ENCODE peak calls at places on chromosomes 1 and 21, in six cellular contexts. One of them, this sample, is unnamed.

GRCh38 chr21:25967566-25968438 is 202.8 kb downstream of the APP start:
- DNase-seq in transverse colon: no peak
- DNase-seq in tibial nerve: no peak
- DNase-seq in sigmoid colon: no peak
- DNase-seq in stomach: no peak
- DNase-seq in upper lobe of left lung: no peak
- DNase-seq in this sample: no peak

GRCh38 chr1:26094076-26094669 is 17.5 kb upstream of the PDIK1L start:
- DNase-seq in stomach: no peak
- DNase-seq in upper lobe of left lung: no peak
- DNase-seq in transverse colon: no peak
- DNase-seq in sigmoid colon: no peak
- DNase-seq in tibial nerve: no peak
- DNase-seq in this sample: no peak

GRCh38 chr1:27141266-27142003 is 13.5 kb downstream of the SLC9A1 start:
- DNase-seq in transverse colon: peak; percentile 68
- DNase-seq in stomach: peak; percentile 97
- DNase-seq in tibial nerve: no peak
- DNase-seq in sigmoid colon: no peak
- DNase-seq in upper lobe of left lung: no peak
- DNase-seq in this sample: no peak

GRCh38 chr1:54476231-54477109 is 70.3 kb upstream of the SSBP3 start:
- DNase-seq in transverse colon: no peak
- DNase-seq in sigmoid colon: no peak
- DNase-seq in upper lobe of left lung: no peak
- DNase-seq in stomach: no peak
- DNase-seq in tibial nerve: no peak
- DNase-seq in this sample: no peak

GRCh38 chr1:25246600-25247023 is 642 bp downstream of the RSRP1 start:
- DNase-seq in stomach: peak; percentile 34
- DNase-seq in upper lobe of left lung: peak; percentile 88
- DNase-seq in tibial nerve: no peak
- DNase-seq in sigmoid colon: peak; percentile 77
- DNase-seq in transverse colon: peak; percentile 37
- DNase-seq in this sample: no peak

GRCh38 chr1:28139033-28139712 is 37.3 kb downstream of the PTAFR start:
- DNase-seq in sigmoid colon: no peak
- DNase-seq in stomach: no peak
- DNase-seq in tibial nerve: peak; percentile 26
- DNase-seq in transverse colon: no peak
- DNase-seq in upper lobe of left lung: no peak
- DNase-seq in this sample: no peak

GRCh38 chr1:47555841-47556616 is 118.2 kb downstream of the FOXD2 start:
- DNase-seq in transverse colon: no peak
- DNase-seq in upper lobe of left lung: peak; percentile 56
- DNase-seq in sigmoid colon: no peak
- DNase-seq in stomach: no peak
- DNase-seq in tibial nerve: peak; percentile 32
- DNase-seq in this sample: no peak

GRCh38 chr1:228646717-228647522 is 88.4 kb upstream of the RHOU start:
- DNase-seq in transverse colon: peak; percentile 26
- DNase-seq in sigmoid colon: no peak
- DNase-seq in tibial nerve: peak; percentile 14
- DNase-seq in stomach: peak; percentile 32
- DNase-seq in upper lobe of left lung: peak; percentile 86
- DNase-seq in this sample: peak; percentile 88

GRCh38 chr21:46559291-46559983 is 45.4 kb downstream of the S100B start:
- DNase-seq in stomach: peak; percentile 25
- DNase-seq in upper lobe of left lung: peak; percentile 59
- DNase-seq in sigmoid colon: peak; percentile 38
- DNase-seq in transverse colon: no peak
- DNase-seq in tibial nerve: no peak
- DNase-seq in this sample: peak; percentile 87

GRCh38 chr21:26124421-26124833 is 46.1 kb downstream of the APP start:
- DNase-seq in tibial nerve: no peak
- DNase-seq in sigmoid colon: no peak
- DNase-seq in transverse colon: no peak
- DNase-seq in upper lobe of left lung: no peak
- DNase-seq in stomach: no peak
- DNase-seq in this sample: no peak

GRCh38 chr1:206540044-206540758 is 32.9 kb downstream of the RASSF5 start:
- DNase-seq in upper lobe of left lung: peak; percentile 63
- DNase-seq in sigmoid colon: no peak
- DNase-seq in transverse colon: peak; percentile 76
- DNase-seq in tibial nerve: no peak
- DNase-seq in stomach: peak; percentile 94
- DNase-seq in this sample: no peak

GRCh38 chr1:30415171-30415940 is 308.0 kb downstream of the MATN1 start:
- DNase-seq in tibial nerve: peak; percentile 0
- DNase-seq in sigmoid colon: peak; percentile 30
- DNase-seq in stomach: no peak
- DNase-seq in upper lobe of left lung: no peak
- DNase-seq in transverse colon: no peak
- DNase-seq in this sample: peak; percentile 84

DNA sequence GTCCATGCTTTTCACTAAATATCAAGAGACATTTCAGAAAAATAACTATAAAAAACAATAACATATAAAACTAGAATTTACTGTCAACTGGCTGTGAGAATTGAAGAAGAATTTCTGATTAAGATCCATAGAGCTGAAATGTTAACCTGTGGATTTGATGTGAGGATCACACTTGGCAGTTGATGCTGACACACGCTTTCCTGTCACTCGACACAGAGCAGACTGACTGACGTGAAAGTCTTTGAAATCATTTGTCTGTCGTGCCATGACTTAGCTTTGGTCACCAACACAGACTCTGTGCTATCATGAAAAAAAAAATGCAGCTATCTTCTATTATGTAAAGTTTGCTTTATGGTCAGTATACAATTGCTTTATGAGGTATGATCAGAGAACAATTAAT is 706.0 kb upstream of the ZP4 start:
- DNase-seq in stomach: no peak
- DNase-seq in sigmoid colon: no peak
- DNase-seq in tibial nerve: no peak
- DNase-seq in upper lobe of left lung: no peak
- DNase-seq in transverse colon: no peak
- DNase-seq in this sample: no peak
- TF ChIP-seq EP300 in stomach: no peak
- TF ChIP-seq EP300 in sigmoid colon: no peak
- TF ChIP-seq EP300 in tibial nerve: no peak
- TF ChIP-seq EP300 in upper lobe of left lung: no peak
- TF ChIP-seq EP300 in transverse colon: no peak
- TF ChIP-seq EP300 in this sample: no peak

GRCh38 chr1:203661572-203661971 is 34.9 kb downstream of the ATP2B4 start:
- DNase-seq in transverse colon: peak; percentile 66
- DNase-seq in upper lobe of left lung: no peak
- DNase-seq in sigmoid colon: no peak
- DNase-seq in stomach: peak; percentile 84
- DNase-seq in tibial nerve: no peak
- DNase-seq in this sample: no peak
- H3K27ac ChIP-seq in transverse colon: peak overlapping the region; percentile 90
- H3K27ac ChIP-seq in upper lobe of left lung: no peak overlapping the region
- H3K27ac ChIP-seq in sigmoid colon: peak overlapping the region; percentile 83
- H3K27ac ChIP-seq in stomach: no peak overlapping the region
- H3K27ac ChIP-seq in tibial nerve: no peak overlapping the region
- H3K27ac ChIP-seq in this sample: peak overlapping the region; percentile 95

GRCh38 chr1:11443043-11443442 is 35.9 kb upstream of the DISP3 start:
- DNase-seq in sigmoid colon: no peak
- DNase-seq in transverse colon: no peak
- DNase-seq in upper lobe of left lung: no peak
- DNase-seq in stomach: no peak
- DNase-seq in tibial nerve: no peak
- DNase-seq in this sample: no peak

GRCh38 chr1:11447903-11448302 is 31.1 kb upstream of the DISP3 start:
- DNase-seq in upper lobe of left lung: no peak
- DNase-seq in stomach: no peak
- DNase-seq in tibial nerve: no peak
- DNase-seq in transverse colon: no peak
- DNase-seq in sigmoid colon: no peak
- DNase-seq in this sample: no peak

GRCh38 chr1:11441211-11441952 is 37.6 kb upstream of the DISP3 start:
- DNase-seq in transverse colon: no peak
- DNase-seq in sigmoid colon: no peak
- DNase-seq in tibial nerve: no peak
- DNase-seq in upper lobe of left lung: no peak
- DNase-seq in stomach: no peak
- DNase-seq in this sample: no peak

GRCh38 chr1:11448375-11449085 is 30.4 kb upstream of the DISP3 start:
- DNase-seq in upper lobe of left lung: no peak
- DNase-seq in sigmoid colon: no peak
- DNase-seq in transverse colon: no peak
- DNase-seq in tibial nerve: no peak
- DNase-seq in stomach: no peak
- DNase-seq in this sample: no peak

DNA sequence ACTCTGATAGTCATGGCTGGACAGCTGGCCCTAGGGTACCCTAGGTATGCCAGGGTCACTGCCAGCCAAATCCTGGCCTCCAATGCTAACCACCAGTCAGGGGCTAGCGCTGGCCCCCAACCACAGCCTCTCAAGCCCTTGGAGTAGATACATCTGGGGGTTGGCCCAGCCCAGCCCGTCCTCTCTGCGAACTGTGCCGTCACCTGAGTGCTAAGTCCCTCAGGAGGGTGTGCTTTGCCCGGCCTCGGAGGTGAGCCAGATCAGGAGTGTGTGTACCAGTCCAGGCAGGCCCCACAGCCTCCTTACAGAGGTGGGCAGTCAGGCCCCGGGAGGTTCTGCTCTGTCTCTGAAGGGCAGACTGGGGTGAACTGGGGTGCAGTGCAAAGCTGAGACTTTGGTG is 34.0 kb upstream of the DISP3 start:
- DNase-seq in sigmoid colon: no peak
- DNase-seq in tibial nerve: no peak
- DNase-seq in stomach: no peak
- DNase-seq in transverse colon: no peak
- DNase-seq in upper lobe of left lung: no peak
- DNase-seq in this sample: no peak
- H3K27me3 ChIP-seq in sigmoid colon: peaks cover 66% of the 10 kb centered on the region
- H3K27me3 ChIP-seq in tibial nerve: no peaks in the 10 kb centered on the region
- H3K27me3 ChIP-seq in stomach: peaks cover 12% of the 10 kb centered on the region
- H3K27me3 ChIP-seq in transverse colon: peaks cover 8% of the 10 kb centered on the region
- H3K27me3 ChIP-seq in upper lobe of left lung: no peaks in the 10 kb centered on the region
- H3K27me3 ChIP-seq in this sample: no peaks in the 10 kb centered on the region

GRCh38 chr1:186076006-186076405 is 299.0 kb downstream of the TPR start:
- DNase-seq in upper lobe of left lung: no peak
- DNase-seq in sigmoid colon: no peak
- DNase-seq in stomach: no peak
- DNase-seq in tibial nerve: no peak
- DNase-seq in transverse colon: no peak
- DNase-seq in this sample: no peak
- TF ChIP-seq EP300 in upper lobe of left lung: no peak
- TF ChIP-seq EP300 in sigmoid colon: no peak
- TF ChIP-seq EP300 in stomach: no peak
- TF ChIP-seq EP300 in tibial nerve: no peak
- TF ChIP-seq EP300 in transverse colon: no peak
- TF ChIP-seq EP300 in this sample: no peak

GRCh38 chr1:65026235-65026634 is 59.9 kb upstream of the JAK1 start:
- DNase-seq in tibial nerve: no peak
- DNase-seq in upper lobe of left lung: no peak
- DNase-seq in transverse colon: no peak
- DNase-seq in stomach: no peak
- DNase-seq in sigmoid colon: no peak
- DNase-seq in this sample: no peak
- H3K27ac ChIP-seq in tibial nerve: no peak overlapping the region
- H3K27ac ChIP-seq in upper lobe of left lung: no peak overlapping the region
- H3K27ac ChIP-seq in transverse colon: no peak overlapping the region
- H3K27ac ChIP-seq in stomach: no peak overlapping the region
- H3K27ac ChIP-seq in sigmoid colon: no peak overlapping the region
- H3K27ac ChIP-seq in this sample: no peak overlapping the region

DNA sequence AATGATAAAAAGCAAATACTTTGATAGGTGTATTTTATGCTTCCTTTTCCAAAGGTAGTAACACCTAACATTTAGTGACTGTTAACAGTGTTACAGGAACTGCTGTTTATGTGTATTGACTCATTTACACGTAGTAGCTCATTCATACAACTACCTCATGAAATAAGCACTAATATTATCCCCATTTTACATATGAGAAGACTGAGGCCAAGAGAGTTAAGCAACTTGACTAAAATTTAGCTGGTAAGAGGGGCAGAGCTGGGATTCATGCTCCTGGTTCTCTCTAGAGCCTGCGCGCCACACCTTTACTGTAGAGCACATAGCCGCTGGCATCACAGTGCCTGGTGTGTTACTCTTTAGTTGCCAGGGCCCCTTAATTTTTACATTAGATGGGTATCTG is 11.3 kb downstream of the ZBTB40 start:
- DNase-seq in upper lobe of left lung: no peak
- DNase-seq in stomach: no peak
- DNase-seq in tibial nerve: no peak
- DNase-seq in sigmoid colon: no peak
- DNase-seq in transverse colon: no peak
- DNase-seq in this sample: no peak
- H3K27me3 ChIP-seq in upper lobe of left lung: no peaks in the 10 kb centered on the region
- H3K27me3 ChIP-seq in stomach: no peaks in the 10 kb centered on the region
- H3K27me3 ChIP-seq in tibial nerve: no peaks in the 10 kb centered on the region
- H3K27me3 ChIP-seq in sigmoid colon: no peaks in the 10 kb centered on the region
- H3K27me3 ChIP-seq in transverse colon: no peaks in the 10 kb centered on the region
- H3K27me3 ChIP-seq in this sample: no peaks in the 10 kb centered on the region

This sample was measured in esophagus muscularis mucosa.